ENCODE peak calls at places on chromosomes 6 and 20, in ten cellular contexts. T is PC-9, A is spleen, S is body of pancreas, U is psoas muscle, O is left ventricle myocardium inferior, Y is tibial artery, V is IMR-90, X is stomach, L is fibroblast of lung. G is an unnamed sample. For H3K4me1, the result is how much of the 10 kb centered on the place peaks cover.

GRCh38 chr6:53623497-53623896 is 42.1 kb downstream of the KLHL31 start:
- DNase-seq in Y (no peak), U (no peak), S (no peak), X (no peak), O (no peak), L (peak), V (peak), T (peak), A (no peak), G (no peak)

GRCh38 chr20:9440891-9441290 is 73.5 kb upstream of the LAMP5 start:
- DNase-seq in O (no peak), T (no peak), L (peak), V (peak), X (no peak), S (no peak), U (no peak), Y (no peak), A (no peak), G (no peak)

GRCh38 chr6:124203106-124203811 is 399.6 kb downstream of the NKAIN2 start:
- DNase-seq in Y (no peak), V (no peak), A (no peak), U (no peak), L (peak), S (no peak), X (no peak), T (peak), O (no peak), G (no peak)

GRCh38 chr20:12956303-12956702 is 52.5 kb upstream of the SPTLC3 start:
- DNase-seq in S (no peak), V (no peak), L (no peak), Y (no peak), A (no peak), T (no peak), X (no peak), O (no peak), U (no peak), G (no peak)

GRCh38 chr6:169363590-169363989 is 109.9 kb upstream of the THBS2 start:
- DNase-seq in A (no peak), S (no peak), L (peak), X (no peak), V (peak), O (no peak), Y (no peak), U (peak), T (no peak), G (no peak)

GRCh38 chr20:47645632-47646031 is 139.6 kb downstream of the SULF2 start:
- DNase-seq in A (no peak), X (no peak), U (no peak), S (no peak), L (no peak), Y (no peak), V (no peak), O (no peak), T (no peak), G (no peak)

GRCh38 chr6:26195924-26196845 is 109.0 kb downstream of the HFE start:
- DNase-seq in U (no peak), A (peak), O (no peak), T (no peak), Y (no peak), L (no peak), S (no peak), V (peak), X (no peak), G (no peak)

GRCh38 chr6:101607286-101607685 is 213.8 kb downstream of the GRIK2 start:
- DNase-seq in S (no peak), O (no peak), Y (no peak), X (no peak), V (no peak), L (no peak), T (no peak), U (no peak), A (no peak), G (no peak)

GRCh38 chr20:50611128-50611810 is 80.1 kb downstream of the RIPOR3 start:
- DNase-seq in O (peak), U (no peak), X (no peak), V (peak), T (no peak), S (no peak), Y (no peak), L (peak), A (no peak), G (no peak)

GRCh38 chr6:159831373-159831679 is 31.2 kb downstream of the PNLDC1 start:
- DNase-seq in A (no peak), V (no peak), S (peak), X (peak), U (no peak), T (no peak), Y (no peak), O (no peak), L (no peak), G (no peak)

GRCh38 chr6:128062882-128063603 is 162.2 kb upstream of the THEMIS start:
- DNase-seq in Y (no peak), T (peak), X (no peak), S (no peak), V (peak), U (no peak), A (no peak), O (no peak), L (peak), G (no peak)

GRCh38 chr6:17865798-17866725 is 121.4 kb downstream of the KIF13A start:
- DNase-seq in V (peak), S (peak), Y (peak), U (peak), L (peak), X (peak), T (peak), O (peak), A (no peak), G (peak)

GRCh38 chr6:84825461-84825860 is 61.1 kb upstream of the TBX18 start:
- DNase-seq in S (no peak), T (no peak), U (no peak), X (no peak), Y (no peak), V (no peak), A (no peak), L (peak), O (no peak), G (no peak)

GRCh38 chr20:51494241-51495110 is 48.0 kb downstream of the NFATC2 start:
- DNase-seq in L (no peak), T (no peak), X (no peak), O (no peak), A (no peak), U (no peak), S (no peak), V (no peak), Y (no peak), G (no peak)

GRCh38 chr6:42363906-42364859 is 87.5 kb downstream of the TRERF1 start:
- DNase-seq in L (no peak), U (no peak), T (no peak), A (no peak), Y (no peak), V (no peak), O (no peak), S (no peak), X (no peak), G (no peak)
- H3K4me1 ChIP-seq in L (under half), U (under half), T (under half), A (half or more), Y (under half), V (under half), O (under half), S (under half), X (under half), G (under half)

GRCh38 chr6:16108419-16108818 is 20.5 kb upstream of the MYLIP start:
- DNase-seq in U (no peak), T (no peak), L (no peak), O (no peak), V (no peak), A (no peak), S (no peak), Y (no peak), X (no peak), G (no peak)

GRCh38 chr6:16105056-16105455 is 23.8 kb upstream of the MYLIP start:
- DNase-seq in A (no peak), L (no peak), V (no peak), T (no peak), U (no peak), S (no peak), Y (no peak), O (no peak), X (no peak), G (no peak)

GRCh38 chr6:16108996-16109658 is 19.8 kb upstream of the MYLIP start:
- DNase-seq in S (peak), L (no peak), O (no peak), A (no peak), T (no peak), Y (no peak), U (no peak), V (no peak), X (peak), G (peak)

GRCh38 chr6:16105874-16106273 is 23.0 kb upstream of the MYLIP start:
- DNase-seq in Y (no peak), L (peak), S (no peak), X (no peak), U (no peak), T (no peak), O (no peak), A (no peak), V (peak), G (no peak)

GRCh38 chr6:16106991-16107787 is 21.7 kb upstream of the MYLIP start:
- DNase-seq in X (no peak), U (no peak), Y (no peak), V (no peak), S (no peak), L (no peak), T (no peak), O (no peak), A (no peak), G (no peak)
- H3K4me1 ChIP-seq in X (under half), U (half or more), Y (under half), V (under half), S (under half), L (under half), T (under half), O (under half), A (under half), G (under half)

GRCh38 chr6:125988280-125988679 is 1.9 kb downstream of the TRMT11 start:
- DNase-seq in O (no peak), L (no peak), V (no peak), A (no peak), S (no peak), Y (no peak), U (no peak), T (no peak), X (no peak), G (no peak)

GRCh38 chr6:125986295-125986955 is at the start of gene TRMT11:
- DNase-seq in L (peak), V (peak), X (peak), Y (peak), S (peak), U (peak), A (peak), O (peak), T (peak), G (peak)

GRCh38 chr6:125991653-125992052 is 5.3 kb downstream of the TRMT11 start:
- DNase-seq in A (no peak), V (no peak), X (no peak), O (no peak), T (no peak), U (no peak), L (no peak), Y (no peak), S (no peak), G (no peak)

GRCh38 chr6:125986956-125987617 is 747 bp downstream of the TRMT11 start:
- DNase-seq in S (no peak), A (no peak), U (no peak), L (peak), T (no peak), Y (no peak), O (no peak), X (no peak), V (peak), G (no peak)

DNA sequence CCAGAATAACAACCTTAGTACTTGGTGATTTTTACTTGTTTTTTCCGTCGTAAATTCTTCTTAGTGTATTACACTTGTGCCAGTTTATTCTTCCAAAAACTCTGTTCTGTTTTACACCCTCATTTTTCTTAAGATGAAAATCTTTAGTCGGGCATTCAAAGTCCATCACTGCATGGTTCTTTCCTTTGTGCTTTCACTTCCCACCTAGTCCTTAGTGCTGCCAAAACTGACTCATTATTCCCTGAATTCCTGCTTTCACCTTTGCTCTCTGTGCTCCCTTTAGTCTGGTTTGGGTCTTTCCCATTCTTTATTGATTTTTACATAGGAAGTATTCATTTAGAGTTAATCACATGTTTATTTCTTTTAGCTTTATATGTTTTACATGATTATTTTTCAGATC is 3.3 kb downstream of the TRMT11 start:
- DNase-seq in U (no peak), A (no peak), T (no peak), S (no peak), O (no peak), V (peak), Y (no peak), X (no peak), L (peak), G (no peak)
- H3K4me1 ChIP-seq in U (under half), A (half or more), T (under half), S (half or more), O (under half), V (under half), Y (under half), X (under half), L (under half), G (under half)

GRCh38 chr6:15430947-15431405 is 185.1 kb downstream of the JARID2 start:
- DNase-seq in X (no peak), A (no peak), S (no peak), L (no peak), V (no peak), O (no peak), T (no peak), Y (no peak), U (no peak), G (no peak)

GRCh38 chr6:15429146-15430110 is 183.6 kb downstream of the JARID2 start:
- DNase-seq in A (no peak), V (peak), Y (no peak), T (no peak), L (peak), U (no peak), X (no peak), O (no peak), S (no peak), G (no peak)

GRCh38 chr6:15431762-15432495 is 186.1 kb downstream of the JARID2 start:
- DNase-seq in U (peak), S (no peak), L (peak), V (peak), X (no peak), O (no peak), T (peak), A (no peak), Y (no peak), G (no peak)

GRCh38 chr6:15427360-15428070 is 181.6 kb downstream of the JARID2 start:
- DNase-seq in U (no peak), T (no peak), L (no peak), S (no peak), Y (no peak), X (no peak), O (no peak), A (no peak), V (peak), G (no peak)

GRCh38 chr6:15430181-15430580 is 184.3 kb downstream of the JARID2 start:
- DNase-seq in Y (no peak), S (no peak), T (no peak), X (no peak), V (peak), L (no peak), A (no peak), U (no peak), O (no peak), G (no peak)
- H3K4me1 ChIP-seq in Y (under half), S (under half), T (under half), X (half or more), V (under half), L (under half), A (half or more), U (half or more), O (half or more), G (half or more)

GRCh38 chr6:158041370-158041769 is 59.7 kb downstream of the SYNJ2 start:
- DNase-seq in T (no peak), V (no peak), X (no peak), Y (peak), U (no peak), L (no peak), A (no peak), O (peak), S (no peak), G (no peak)
- H3K4me1 ChIP-seq in T (half or more), V (under half), X (under half), Y (half or more), U (half or more), L (under half), A (under half), O (half or more), S (under half), G (half or more)

DNA sequence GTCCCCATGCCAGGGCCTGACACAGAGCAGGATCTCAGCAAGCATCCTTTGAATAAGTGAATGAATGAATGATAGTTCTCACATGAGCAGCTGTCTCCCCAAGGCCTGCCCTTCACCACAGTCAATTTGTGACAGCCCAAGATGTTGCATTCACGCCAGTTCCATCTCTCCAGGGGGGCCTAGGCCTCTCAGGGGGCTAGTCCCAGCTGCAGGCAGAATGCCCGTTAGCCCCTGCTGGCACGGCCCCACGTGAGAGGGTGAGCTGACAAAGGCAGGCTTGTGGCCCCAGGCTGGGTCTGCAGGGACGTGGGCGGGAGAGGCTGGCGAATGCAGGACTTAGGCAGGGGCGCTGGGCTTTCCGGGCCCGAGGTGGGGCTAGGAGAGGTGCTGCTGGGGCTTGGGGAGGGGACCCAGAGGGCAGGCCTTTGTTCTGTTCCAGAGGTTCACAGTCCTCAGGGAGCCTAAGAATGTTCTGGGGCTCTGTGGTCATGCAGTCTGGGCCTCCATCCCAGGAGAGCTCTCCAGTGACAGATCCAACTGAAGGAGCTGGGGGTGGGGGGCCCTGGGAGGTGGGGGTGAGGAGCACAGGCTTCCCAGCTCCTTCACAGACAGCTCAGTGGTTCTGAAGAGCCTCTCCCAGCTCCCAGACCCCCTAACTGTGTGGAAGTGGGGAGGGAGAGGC is 30.5 kb upstream of the TLDC2 start:
- DNase-seq in T (no peak), L (no peak), A (peak), Y (no peak), X (no peak), S (no peak), V (no peak), O (no peak), U (no peak), G (no peak)
- H3K4me1 ChIP-seq in T (under half), L (half or more), A (half or more), Y (half or more), X (half or more), S (under half), V (under half), O (half or more), U (under half), G (under half)

DNA sequence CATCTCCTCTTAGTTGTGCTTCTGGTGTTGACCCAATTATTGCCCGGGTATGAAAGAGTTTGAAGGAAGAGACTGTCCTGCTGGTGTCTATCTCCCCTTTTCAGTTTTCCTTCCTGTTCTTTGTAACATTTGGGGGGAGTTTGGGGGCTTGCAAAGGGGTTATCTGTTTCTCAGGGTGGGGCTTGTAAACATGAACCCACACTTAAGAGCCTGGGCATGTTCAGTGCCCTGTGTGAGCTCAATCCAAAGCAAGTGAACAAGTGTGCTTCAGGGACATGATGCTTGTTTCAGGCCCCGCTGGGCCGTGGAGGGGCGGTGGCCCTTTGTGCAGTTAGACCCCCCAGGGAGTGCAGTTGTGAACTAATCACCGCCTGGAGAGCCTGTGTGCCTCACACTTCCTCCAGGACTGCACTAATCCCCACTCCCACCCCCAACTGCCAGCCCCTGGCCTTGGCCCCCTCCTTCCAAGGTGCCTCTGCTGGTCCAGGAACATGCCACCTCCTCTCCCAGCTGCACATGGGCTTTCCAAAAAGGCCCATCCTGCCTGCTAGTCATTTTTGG is 58.1 kb downstream of the RREB1 start:
- DNase-seq in U (no peak), X (no peak), Y (no peak), V (no peak), T (no peak), S (no peak), L (peak), A (no peak), O (no peak), G (no peak)
- H3K4me1 ChIP-seq in U (half or more), X (half or more), Y (half or more), V (under half), T (under half), S (half or more), L (under half), A (half or more), O (half or more), G (half or more)

G was measured in heart left ventricle.